ENCODE peak calls at places on chromosomes 11 and 22, in eight cellular contexts. I, W, T, B, S, L, X and D are unnamed samples.

GRCh38 chr11:35059040-35059439 is 79.9 kb upstream of the CD44 start:
- DNase-seq in I (no peak), W (no peak), T (no peak), B (no peak), S (no peak), L (no peak), X (peak), D (no peak)

GRCh38 chr11:133133053-133133452 is 399.2 kb downstream of the OPCML start:
- DNase-seq in I (no peak), W (no peak), T (no peak), B (no peak), S (no peak), L (no peak), X (no peak), D (no peak)

GRCh38 chr22:27011131-27011530 is 353.7 kb downstream of the MIAT start:
- DNase-seq in I (no peak), W (no peak), T (no peak), B (no peak), S (no peak), L (no peak), X (no peak), D (no peak)

GRCh38 chr11:113681711-113682410 is 24.2 kb downstream of the TMPRSS5 start:
- DNase-seq in I (no peak), W (no peak), T (no peak), B (no peak), S (no peak), L (no peak), X (no peak), D (no peak)

GRCh38 chr11:118325283-118325682 is 17.2 kb downstream of the CD3D start:
- DNase-seq in I (no peak), W (no peak), T (no peak), B (no peak), S (no peak), L (no peak), X (no peak), D (no peak)

GRCh38 chr11:73999581-74000306 is 9.1 kb downstream of the UCP3 start:
- DNase-seq in I (no peak), W (no peak), T (no peak), B (no peak), S (no peak), L (peak), X (no peak), D (no peak)

GRCh38 chr11:44596541-44597276 is 31.2 kb downstream of the CD82 start:
- DNase-seq in I (no peak), W (no peak), T (no peak), B (no peak), S (no peak), L (no peak), X (peak), D (no peak)

GRCh38 chr11:72745925-72746550 is 6.2 kb downstream of the ARAP1 start:
- DNase-seq in I (peak), W (no peak), T (no peak), B (no peak), S (no peak), L (no peak), X (no peak), D (no peak)

GRCh38 chr11:7892059-7892699 is 38.9 kb downstream of the OR10A6 start:
- DNase-seq in I (no peak), W (no peak), T (no peak), B (no peak), S (no peak), L (no peak), X (peak), D (no peak)

GRCh38 chr11:134277176-134278001 is 1.2 kb downstream of the GLB1L3 start:
- DNase-seq in I (no peak), W (no peak), T (no peak), B (no peak), S (no peak), L (no peak), X (no peak), D (no peak)
- TF ChIP-seq POLR2A in I (no peak), W (no peak), T (no peak), B (no peak), S (no peak), L (no peak), X (no peak), D (no peak)

GRCh38 chr11:115920087-115920461 is 415.9 kb upstream of the CADM1 start:
- DNase-seq in I (no peak), W (no peak), T (no peak), B (no peak), S (no peak), L (no peak), X (no peak), D (no peak)

GRCh38 chr11:115921540-115921939 is 417.3 kb upstream of the CADM1 start:
- DNase-seq in I (no peak), W (no peak), T (no peak), B (no peak), S (no peak), L (no peak), X (no peak), D (no peak)

GRCh38 chr11:115920841-115921480 is 416.7 kb upstream of the CADM1 start:
- DNase-seq in I (no peak), W (no peak), T (no peak), B (no peak), S (no peak), L (no peak), X (no peak), D (no peak)

GRCh38 chr11:115918579-115918978 is 414.4 kb upstream of the CADM1 start:
- DNase-seq in I (no peak), W (no peak), T (no peak), B (no peak), S (no peak), L (no peak), X (no peak), D (no peak)

DNA sequence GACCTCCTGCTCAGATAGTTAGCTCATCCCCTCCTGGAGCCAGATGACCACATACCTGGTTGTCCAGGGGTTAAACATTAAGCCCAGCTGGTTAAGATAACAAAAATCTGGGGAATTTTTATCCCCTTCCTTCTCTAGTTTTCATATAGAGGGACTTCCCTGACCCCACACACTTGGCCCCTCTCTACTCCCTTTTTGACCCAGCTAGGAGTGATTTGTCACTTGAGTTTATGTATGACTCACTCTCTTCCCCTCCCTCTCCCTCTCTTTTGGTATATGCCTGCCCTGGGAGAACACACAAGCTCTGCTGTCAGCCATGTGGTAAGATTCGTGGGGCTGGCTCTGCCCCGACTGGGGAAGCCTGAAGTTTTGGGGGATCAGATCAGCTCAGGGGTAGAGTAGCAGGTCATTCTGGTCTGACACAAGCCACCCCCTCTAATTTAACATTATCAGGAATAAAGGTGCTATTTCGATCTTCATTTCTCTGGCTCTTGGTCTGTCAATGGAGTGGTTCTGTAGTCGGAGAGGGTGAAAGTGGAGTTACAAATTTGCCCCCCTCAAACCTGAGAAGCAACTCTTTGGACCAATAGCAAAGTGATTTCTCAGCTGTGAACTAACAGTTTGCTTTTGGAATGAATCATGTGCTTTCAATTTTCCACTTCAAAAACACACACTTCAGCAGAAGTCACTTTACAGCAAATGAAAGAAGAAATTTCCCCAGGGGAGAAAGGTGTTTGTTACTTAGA is 415.3 kb upstream of the CADM1 start:
- DNase-seq in I (no peak), W (peak), T (no peak), B (peak), S (no peak), L (no peak), X (peak), D (no peak)
- TF ChIP-seq POLR2A in I (no peak), W (no peak), T (no peak), B (no peak), S (peak), L (no peak), X (no peak), D (no peak)

GRCh38 chr11:94910779-94911178 is 62.6 kb downstream of the CWC15 start:
- DNase-seq in I (no peak), W (no peak), T (no peak), B (no peak), S (no peak), L (no peak), X (no peak), D (no peak)
- TF ChIP-seq POLR2A in I (no peak), W (no peak), T (no peak), B (no peak), S (no peak), L (no peak), X (no peak), D (no peak)

DNA sequence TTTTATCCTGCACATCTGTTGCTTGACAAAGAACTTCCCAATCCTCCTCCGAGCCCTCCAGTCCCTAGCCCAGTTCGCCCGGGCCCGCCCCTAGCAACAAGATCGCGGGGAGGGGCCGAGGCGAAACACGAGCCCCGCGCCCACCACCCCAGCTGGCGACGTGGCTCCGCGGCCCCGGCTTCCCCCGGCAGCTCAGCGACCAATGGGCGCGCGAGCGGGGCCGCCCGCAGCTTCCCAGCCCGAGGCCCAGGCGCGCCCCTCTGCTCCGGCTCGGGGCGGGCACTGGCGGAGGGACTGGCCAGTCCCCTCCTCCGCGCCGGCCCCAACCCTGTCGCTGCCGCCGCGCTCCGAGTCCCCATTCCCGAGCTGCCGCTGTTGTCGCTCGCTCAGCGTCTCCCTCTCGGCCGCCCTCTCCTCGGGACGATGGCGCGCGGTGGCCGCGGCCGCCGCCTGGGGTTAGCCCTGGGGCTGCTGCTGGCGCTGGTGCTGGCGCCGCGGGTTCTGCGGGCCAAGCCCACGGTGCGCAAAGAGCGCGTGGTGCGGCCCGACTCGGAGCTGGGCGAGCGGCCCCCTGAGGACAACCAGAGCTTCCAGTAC is at the start of gene RCN1:
- DNase-seq in I (peak), W (peak), T (peak), B (peak), S (peak), L (peak), X (peak), D (peak)
- TF ChIP-seq POLR2A in I (peak), W (peak), T (no peak), B (peak), S (no peak), L (no peak), X (peak), D (no peak)

GRCh38 chr11:62852523-62853188 is 13.3 kb upstream of the WDR74 start:
- DNase-seq in I (no peak), W (no peak), T (no peak), B (no peak), S (no peak), L (no peak), X (no peak), D (no peak)
- TF ChIP-seq POLR2A in I (no peak), W (no peak), T (no peak), B (no peak), S (peak), L (no peak), X (no peak), D (no peak)

DNA sequence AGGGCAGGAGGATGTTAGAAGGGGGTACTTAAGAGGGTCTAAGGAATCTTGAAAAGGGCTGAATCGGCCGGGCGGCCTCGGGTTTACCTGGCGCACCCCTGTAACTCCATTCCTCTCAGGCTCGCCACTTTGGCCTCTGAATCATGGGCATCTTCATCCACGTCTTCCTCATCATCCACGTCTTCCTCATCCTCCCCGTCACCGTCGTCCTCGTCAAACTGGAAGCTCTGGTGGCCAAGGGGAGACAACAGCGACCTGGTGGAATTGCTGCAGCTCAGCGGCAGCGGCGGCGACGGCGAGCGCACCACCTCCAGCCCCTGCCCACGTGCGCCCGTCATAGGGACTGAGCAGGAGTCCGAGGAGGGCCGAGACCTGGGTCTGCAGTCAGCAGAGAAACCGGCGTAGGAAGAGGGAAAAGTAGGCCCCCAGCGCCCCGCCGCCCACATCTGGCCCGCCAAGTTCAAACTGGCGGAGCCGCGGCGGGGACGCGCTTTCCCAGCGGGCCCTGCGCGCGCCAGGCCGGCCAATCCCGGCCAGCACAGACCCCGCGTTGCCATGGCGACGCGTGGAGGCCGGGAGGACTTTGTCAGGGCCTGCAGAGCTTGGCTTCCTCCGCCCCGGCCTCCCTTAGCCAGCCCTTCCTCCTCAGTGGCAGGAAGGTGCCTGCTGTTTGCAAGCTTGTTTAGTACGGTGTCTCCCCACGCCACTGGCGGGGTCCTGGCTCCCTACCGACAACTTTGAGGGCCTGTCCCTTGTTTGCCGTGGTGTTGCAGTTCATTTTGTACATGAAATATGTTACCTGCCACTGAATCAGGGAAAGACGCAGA is at the start of gene CCDC34:
- DNase-seq in I (peak), W (peak), T (peak), B (peak), S (peak), L (peak), X (peak), D (peak)
- TF ChIP-seq POLR2A in I (no peak), W (peak), T (peak), B (peak), S (peak), L (no peak), X (peak), D (peak)

GRCh38 chr11:90133560-90134145 is 810 bp upstream of the NAALAD2 start:
- DNase-seq in I (no peak), W (no peak), T (peak), B (no peak), S (no peak), L (no peak), X (no peak), D (no peak)

GRCh38 chr11:90134420-90135003 is at the start of gene NAALAD2:
- DNase-seq in I (peak), W (peak), T (peak), B (peak), S (no peak), L (peak), X (peak), D (peak)

GRCh38 chr11:90135016-90135415 is 553 bp downstream of the NAALAD2 start:
- DNase-seq in I (no peak), W (no peak), T (no peak), B (no peak), S (no peak), L (no peak), X (no peak), D (no peak)
- TF ChIP-seq POLR2A in I (no peak), W (no peak), T (no peak), B (no peak), S (no peak), L (no peak), X (no peak), D (no peak)

GRCh38 chr22:39900306-39901227 is at the start of gene GRAP2:
- DNase-seq in I (no peak), W (peak), T (no peak), B (no peak), S (peak), L (no peak), X (peak), D (peak)
- TF ChIP-seq POLR2A in I (no peak), W (no peak), T (no peak), B (no peak), S (no peak), L (no peak), X (no peak), D (peak)

GRCh38 chr11:78560826-78561484 is 13.7 kb downstream of the NARS2 start:
- DNase-seq in I (no peak), W (no peak), T (peak), B (no peak), S (no peak), L (no peak), X (peak), D (no peak)
- TF ChIP-seq POLR2A in I (no peak), W (no peak), T (no peak), B (no peak), S (no peak), L (no peak), X (no peak), D (no peak)